ENCODE peak calls at places on chromosome 6, in seven cellular contexts. S is fibroblast of the aortic adventitia, X is cardiac fibroblast, U is left ventricle myocardium inferior, F is testis, G is cardiac muscle cell, K is endodermal cell. N is an unnamed sample.

GRCh38 chr6:12280458-12280857 is 9.7 kb upstream of the EDN1 start:
- DNase-seq in U (no peak), F (no peak), K (no peak), X (peak), S (peak), G (no peak), N (peak)

GRCh38 chr6:3419624-3420272 is 37.1 kb downstream of the SLC22A23 start:
- DNase-seq in G (no peak), K (no peak), S (peak), X (peak), U (no peak), F (no peak), N (peak)

GRCh38 chr6:166436195-166437139 is 53.7 kb upstream of the MPC1 start:
- DNase-seq in G (no peak), X (no peak), K (no peak), F (no peak), S (no peak), U (no peak), N (no peak)

GRCh38 chr6:135280375-135281136 is 99.4 kb downstream of the MYB start:
- DNase-seq in S (peak), G (no peak), F (no peak), K (no peak), U (no peak), X (peak), N (no peak)

GRCh38 chr6:155954149-155954548 is 498.5 kb upstream of the NOX3 start:
- DNase-seq in U (no peak), S (no peak), K (no peak), G (no peak), F (no peak), X (no peak), N (no peak)

GRCh38 chr6:34970487-34970886 is 81.4 kb downstream of the ANKS1A start:
- DNase-seq in U (no peak), F (no peak), X (no peak), K (no peak), G (no peak), S (no peak), N (no peak)

GRCh38 chr6:150745896-150746295 is 119.6 kb upstream of the MTHFD1L start:
- DNase-seq in F (peak), K (no peak), S (no peak), U (peak), X (no peak), G (peak), N (no peak)

GRCh38 chr6:142824491-142824890 is 120.5 kb downstream of the HIVEP2 start:
- DNase-seq in G (no peak), U (no peak), X (no peak), K (no peak), F (no peak), S (peak), N (no peak)

GRCh38 chr6:166619912-166620311 is 7.1 kb downstream of the RPS6KA2 start:
- DNase-seq in G (no peak), S (peak), F (no peak), K (peak), X (peak), U (no peak), N (peak)

GRCh38 chr6:38095054-38095453 is 275.5 kb downstream of the ZFAND3 start:
- DNase-seq in G (no peak), S (peak), K (no peak), U (no peak), X (peak), F (no peak), N (peak)

GRCh38 chr6:108714774-108715414 is 133.3 kb upstream of the ARMC2 start:
- DNase-seq in G (no peak), U (no peak), X (no peak), F (no peak), S (peak), K (peak), N (no peak)

GRCh38 chr6:77466055-77467028 is 3.1 kb upstream of the HTR1B start:
- DNase-seq in F (peak), G (peak), K (peak), X (peak), S (peak), U (peak), N (peak)

GRCh38 chr6:67219336-67219735 is 1415.7 kb upstream of the ADGRB3 start:
- DNase-seq in F (no peak), U (no peak), G (no peak), S (no peak), X (peak), K (no peak), N (peak)

GRCh38 chr6:157941101-157941863 is 40.4 kb upstream of the SYNJ2 start:
- DNase-seq in F (no peak), U (no peak), X (no peak), S (no peak), K (no peak), G (no peak), N (no peak)

GRCh38 chr6:157534134-157534871 is 153.3 kb downstream of the ZDHHC14 start:
- DNase-seq in K (no peak), X (no peak), G (no peak), U (no peak), F (no peak), S (no peak), N (no peak)

GRCh38 chr6:159151266-159151855 is 17.8 kb upstream of the FNDC1 start:
- DNase-seq in F (peak), G (peak), U (peak), S (peak), X (peak), K (peak), N (peak)

GRCh38 chr6:50815436-50816114 is 3.1 kb upstream of the TFAP2B start:
- DNase-seq in X (peak), G (no peak), S (peak), K (no peak), U (no peak), F (no peak), N (peak)

GRCh38 chr6:65707134-65707826 is at the start of gene EYS:
- DNase-seq in K (no peak), F (no peak), X (no peak), U (no peak), S (no peak), G (no peak), N (no peak)

GRCh38 chr6:54860739-54861138 is 14.2 kb downstream of the FAM83B start:
- DNase-seq in K (no peak), U (no peak), G (no peak), X (peak), S (peak), F (no peak), N (peak)

GRCh38 chr6:35624341-35625070 is 64.2 kb downstream of the FKBP5 start:
- DNase-seq in S (peak), F (no peak), X (peak), K (no peak), G (peak), U (no peak), N (no peak)

GRCh38 chr6:23952214-23952613 is 173.8 kb upstream of the NRSN1 start:
- DNase-seq in S (no peak), X (no peak), K (no peak), U (no peak), G (no peak), F (no peak), N (no peak)

GRCh38 chr6:167116109-167116837 is 6.6 kb upstream of the CCR6 start:
- DNase-seq in F (peak), U (no peak), K (no peak), X (peak), G (peak), S (peak), N (no peak)

GRCh38 chr6:53119349-53119748 is 29.3 kb downstream of the GCM1 start:
- DNase-seq in U (no peak), K (no peak), X (no peak), G (no peak), F (no peak), S (no peak), N (peak)

GRCh38 chr6:149990672-149991402 is 27.1 kb downstream of the ULBP1 start:
- DNase-seq in U (no peak), X (no peak), G (peak), K (peak), S (no peak), F (peak), N (no peak)

GRCh38 chr6:36123270-36124139 is 6.8 kb upstream of the MAPK13 start:
- DNase-seq in X (peak), K (peak), S (peak), G (peak), U (peak), F (peak), N (peak)

GRCh38 chr6:20906938-20907337 is 372.7 kb downstream of the CDKAL1 start:
- DNase-seq in G (no peak), S (peak), K (no peak), F (no peak), U (no peak), X (peak), N (peak)

GRCh38 chr6:132673376-132674094 is 14.6 kb upstream of the TAAR1 start:
- DNase-seq in K (no peak), S (no peak), X (no peak), G (no peak), U (no peak), F (no peak), N (no peak)

DNA sequence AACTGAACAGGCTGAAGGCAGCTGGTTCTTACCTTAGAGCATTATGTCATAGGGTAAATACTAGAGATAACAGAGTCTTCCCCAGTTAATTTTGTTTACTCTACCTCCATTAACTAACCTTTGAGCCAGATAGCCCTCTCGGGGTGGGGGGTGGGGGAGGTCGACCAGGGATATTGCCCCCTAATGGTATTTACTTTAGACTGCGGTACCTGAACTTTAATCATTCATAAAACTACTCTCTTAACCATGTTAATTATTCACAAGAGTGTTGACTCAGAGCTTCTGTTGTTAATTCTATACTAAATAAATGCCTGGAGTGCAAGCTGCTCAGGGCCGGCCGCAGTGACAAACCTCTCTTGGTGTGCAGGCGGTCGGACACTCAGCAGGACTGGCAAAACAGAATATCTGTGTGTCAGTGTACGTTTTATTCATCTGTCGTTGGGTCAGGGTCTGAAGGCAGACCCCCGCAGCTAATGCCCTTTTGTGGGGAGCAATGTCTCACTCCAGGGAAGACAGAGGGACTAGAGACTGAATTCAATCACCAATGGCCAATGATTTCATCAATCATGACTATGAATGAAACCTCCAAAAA is 152.4 kb upstream of the COL21A1 start:
- DNase-seq in G (no peak), U (no peak), K (no peak), S (no peak), X (no peak), F (no peak), N (no peak)
- H3K4me3 ChIP-seq in G (no peak), U (no peak), K (no peak), S (no peak), X (no peak), F (no peak), N (no peak)

GRCh38 chr6:43211960-43212359 is 17.3 kb downstream of the DNPH1 start:
- DNase-seq in K (no peak), G (no peak), F (no peak), X (no peak), S (no peak), U (no peak), N (no peak)
- TF ChIP-seq CTCF in K (peak), G (no peak), F (no peak), X (no peak), S (no peak), U (no peak), N (peak)

GRCh38 chr6:100457251-100457990 is 7.3 kb downstream of the SIM1 start:
- DNase-seq in S (no peak), G (no peak), U (no peak), X (no peak), K (peak), F (no peak), N (no peak)

GRCh38 chr6:100456881-100457220 is 7.9 kb downstream of the SIM1 start:
- DNase-seq in F (no peak), S (no peak), U (no peak), K (no peak), G (no peak), X (no peak), N (no peak)

GRCh38 chr6:100455230-100456124 is 9.2 kb downstream of the SIM1 start:
- DNase-seq in K (peak), S (no peak), G (no peak), X (no peak), U (no peak), F (no peak), N (no peak)

GRCh38 chr6:100454571-100455229 is 10.0 kb downstream of the SIM1 start:
- DNase-seq in X (no peak), S (peak), F (no peak), G (no peak), K (no peak), U (no peak), N (peak)

DNA sequence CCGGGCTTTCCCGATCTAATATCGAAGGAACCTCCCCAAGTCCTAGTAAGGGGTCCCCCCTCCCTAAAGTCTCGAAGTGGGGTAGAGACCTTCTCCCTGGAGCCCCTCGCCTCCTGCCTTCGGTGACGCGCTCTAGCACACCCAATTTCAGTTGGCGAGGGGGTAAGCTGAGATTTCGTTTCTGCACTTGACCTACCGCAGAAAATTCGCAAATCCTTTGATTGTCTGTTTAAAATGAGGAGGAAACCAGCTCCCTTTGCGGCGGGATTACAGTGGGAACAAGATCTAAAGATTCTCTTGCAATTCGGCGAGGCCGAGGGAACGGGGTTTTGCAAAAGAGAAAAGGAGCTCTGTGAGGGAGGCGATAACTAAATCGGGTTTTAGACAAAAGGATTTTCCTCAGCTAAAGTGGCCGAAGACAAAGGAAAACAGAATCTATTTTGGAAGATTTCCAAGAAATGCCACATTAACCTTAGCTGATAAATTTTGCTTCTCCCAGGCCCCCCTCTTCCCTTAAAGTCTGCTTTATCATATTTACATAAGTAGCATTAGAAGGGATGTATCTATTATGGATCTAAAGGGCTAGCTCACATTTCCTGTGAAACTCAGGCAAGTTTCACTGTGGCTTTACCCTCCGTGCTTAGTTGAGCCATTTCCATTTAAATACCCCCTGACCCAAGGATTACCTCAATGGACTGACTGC is 8.4 kb downstream of the SIM1 start:
- DNase-seq in S (peak), U (no peak), K (no peak), G (no peak), F (no peak), X (no peak), N (peak)
- H3K4me3 ChIP-seq in S (no peak), U (no peak), K (peak), G (no peak), F (no peak), X (no peak), N (no peak)

GRCh38 chr6:161745594-161745993 is 471.7 kb upstream of the AGPAT4 start:
- DNase-seq in U (no peak), F (no peak), S (no peak), G (no peak), K (no peak), X (no peak), N (no peak)

GRCh38 chr6:161749576-161749975 is 475.7 kb upstream of the AGPAT4 start:
- DNase-seq in G (no peak), K (no peak), U (no peak), X (no peak), S (no peak), F (no peak), N (no peak)

GRCh38 chr6:161745128-161745527 is 471.3 kb upstream of the AGPAT4 start:
- DNase-seq in G (no peak), U (no peak), F (no peak), X (no peak), K (no peak), S (no peak), N (no peak)

GRCh38 chr6:161750677-161751076 is 476.8 kb upstream of the AGPAT4 start:
- DNase-seq in K (no peak), X (no peak), S (peak), G (no peak), F (no peak), U (no peak), N (no peak)

GRCh38 chr6:161748535-161749386 is 474.9 kb upstream of the AGPAT4 start:
- DNase-seq in U (peak), X (peak), K (peak), S (no peak), F (peak), G (peak), N (no peak)
- TF ChIP-seq CTCF in U (peak), X (peak), K (peak), S (no peak), F (peak), G (peak), N (peak)

DNA sequence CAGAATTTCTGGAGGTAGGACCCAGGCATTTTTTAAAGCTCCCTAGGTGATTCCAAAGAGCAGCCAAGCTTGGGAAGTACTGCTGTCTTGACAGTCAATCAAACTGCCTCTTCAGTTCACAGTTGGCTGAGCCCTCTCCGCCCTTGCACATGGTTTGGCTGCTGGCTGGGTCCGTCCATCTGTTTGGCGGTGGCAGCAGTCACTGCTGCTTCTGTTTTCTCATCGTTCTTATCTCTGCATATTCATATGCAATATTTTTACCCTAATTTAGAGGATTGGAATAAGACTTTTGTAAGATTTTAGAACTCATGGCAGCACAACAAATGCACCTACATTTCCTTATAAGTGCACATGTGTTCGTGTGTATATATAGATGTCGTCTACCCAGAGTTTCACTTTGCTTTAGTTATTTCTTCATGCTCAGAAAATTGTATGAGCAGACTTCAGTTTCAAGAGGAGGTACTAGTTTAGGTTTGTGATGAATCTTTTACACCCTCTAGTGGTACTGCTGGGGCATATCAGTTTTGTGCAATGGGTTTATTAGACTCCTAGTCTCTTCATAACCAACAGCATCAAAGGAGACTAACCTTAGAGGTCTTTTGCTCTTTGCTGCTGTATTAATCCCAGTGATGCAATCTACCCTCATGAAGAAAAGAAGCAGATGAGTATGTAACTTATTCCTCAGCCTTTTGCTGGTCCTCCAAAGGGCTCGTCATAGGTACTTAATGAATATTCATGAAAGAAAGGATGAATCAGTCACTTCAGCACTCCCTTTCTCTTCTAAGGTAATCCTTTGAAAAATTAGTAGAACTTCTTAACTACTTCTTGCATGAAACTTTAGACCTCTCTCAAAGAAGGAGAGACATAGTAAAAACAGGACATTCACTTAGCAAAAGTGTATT is 44.3 kb downstream of the KHDC1L start:
- DNase-seq in K (no peak), U (no peak), S (peak), X (peak), G (peak), F (no peak), N (peak)
- H3K4me3 ChIP-seq in K (no peak), U (peak), S (peak), X (peak), G (no peak), F (no peak), N (peak)

GRCh38 chr6:13487122-13488014 is at the start of gene GFOD1:
- DNase-seq in F (peak), K (peak), U (peak), G (peak), S (peak), X (peak), N (peak)
- TF ChIP-seq CTCF in F (no peak), K (peak), U (peak), G (peak), S (peak), X (peak), N (peak)

DNA sequence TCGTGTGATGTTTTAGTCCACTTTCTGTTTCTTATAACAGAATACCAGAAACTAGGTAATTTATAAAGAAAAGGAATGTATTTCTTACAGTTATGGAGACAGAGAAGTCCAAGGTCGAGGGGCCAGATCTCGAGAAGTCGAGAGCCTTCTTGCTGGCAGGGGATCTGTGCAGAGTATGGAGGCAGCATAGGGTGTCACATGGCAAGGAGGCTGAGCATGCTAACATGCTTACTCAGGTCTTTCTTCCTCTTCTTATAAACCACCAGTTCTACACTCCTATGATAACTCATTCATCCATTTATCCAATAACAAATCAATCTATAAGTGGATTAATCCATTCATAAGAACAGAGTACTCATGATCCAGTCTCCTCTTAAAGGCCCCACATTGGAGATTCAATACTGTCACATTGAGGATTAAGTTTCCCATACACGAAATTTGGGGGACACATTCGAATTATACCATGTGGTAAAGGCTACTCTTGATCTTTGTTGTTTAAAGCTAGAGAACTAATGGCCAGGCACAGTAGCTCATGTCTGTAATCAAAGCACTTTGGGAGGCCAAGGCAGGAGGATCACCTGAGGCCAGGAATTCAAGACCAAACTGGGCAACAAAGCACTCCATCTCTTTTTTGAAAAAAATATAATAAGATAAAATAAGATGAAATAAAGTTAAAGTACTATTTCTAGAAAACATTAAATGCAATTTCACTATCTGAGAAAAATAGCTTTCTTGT is 2.1 kb downstream of the GOPC start:
- DNase-seq in F (no peak), U (no peak), G (no peak), X (no peak), S (peak), K (no peak), N (peak)
- H3K4me3 ChIP-seq in F (no peak), U (peak), G (peak), X (no peak), S (peak), K (peak), N (peak)

DNA sequence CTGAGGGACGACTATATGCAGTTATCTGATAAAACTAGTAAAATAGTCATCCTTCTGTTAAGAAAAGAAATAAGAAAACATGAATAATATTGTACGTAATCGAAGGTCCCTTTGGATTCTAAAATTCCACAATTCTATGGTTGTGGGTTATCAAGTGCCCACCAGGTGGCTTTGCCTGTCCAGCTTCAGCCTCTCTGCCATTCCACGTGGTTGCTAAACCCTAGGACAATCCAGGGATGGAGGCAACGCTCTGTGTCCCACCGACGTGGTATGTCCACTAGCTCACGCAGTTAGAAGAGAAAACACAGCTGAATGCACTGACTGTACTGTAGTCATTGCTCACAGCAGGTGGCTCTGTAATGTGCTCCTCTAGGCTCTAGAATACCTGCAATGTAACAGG is 349.3 kb downstream of the FARS2 start:
- DNase-seq in F (no peak), K (no peak), U (no peak), S (no peak), G (no peak), X (no peak), N (no peak)
- TF ChIP-seq CTCF in F (no peak), K (peak), U (no peak), S (no peak), G (no peak), X (no peak), N (no peak)

N was measured in astrocyte of the spinal cord.